ENCODE peak calls at places on chromosomes 7 and 10, in seven cellular contexts. One of them, this sample, is unnamed.

GRCh38 chr7:1242601-1243289 is 10.1 kb downstream of the UNCX start:
- DNase-seq in keratinocyte: no peak
- DNase-seq in AML-193: no peak
- DNase-seq in NCI-H510A treated with DMSO at 0.1 percent for 48 hours: no peak
- DNase-seq in stimulated activated CD4-positive, alpha-beta T cell treated with anti-CD3 and anti-CD28 coated beads, Interleukin-12 subunit alpha, Interleukin-12 subunit beta, amount 100 ng/mL, for 4 hours: no peak
- DNase-seq in neural crest cell: no peak
- DNase-seq in stimulated activated CD8-positive, alpha-beta memory T cell treated with anti-CD3 and anti-CD28 coated beads, Interleukin-15, amount 100 ng/mL, for 24 hours: no peak
- DNase-seq in this sample: no peak

GRCh38 chr10:7853892-7854289 is 35.6 kb downstream of the TAF3 start:
- DNase-seq in stimulated activated CD8-positive, alpha-beta memory T cell treated with anti-CD3 and anti-CD28 coated beads, Interleukin-15, amount 100 ng/mL, for 24 hours: no peak
- DNase-seq in AML-193: no peak
- DNase-seq in keratinocyte: no peak
- DNase-seq in stimulated activated CD4-positive, alpha-beta T cell treated with anti-CD3 and anti-CD28 coated beads, Interleukin-12 subunit alpha, Interleukin-12 subunit beta, amount 100 ng/mL, for 4 hours: no peak
- DNase-seq in neural crest cell: no peak
- DNase-seq in NCI-H510A treated with DMSO at 0.1 percent for 48 hours: no peak
- DNase-seq in this sample: no peak

GRCh38 chr10:124318811-124319210 is 99.9 kb downstream of the OAT start:
- DNase-seq in neural crest cell: no peak
- DNase-seq in stimulated activated CD4-positive, alpha-beta T cell treated with anti-CD3 and anti-CD28 coated beads, Interleukin-12 subunit alpha, Interleukin-12 subunit beta, amount 100 ng/mL, for 4 hours: no peak
- DNase-seq in keratinocyte: no peak
- DNase-seq in AML-193: no peak
- DNase-seq in NCI-H510A treated with DMSO at 0.1 percent for 48 hours: no peak
- DNase-seq in stimulated activated CD8-positive, alpha-beta memory T cell treated with anti-CD3 and anti-CD28 coated beads, Interleukin-15, amount 100 ng/mL, for 24 hours: no peak
- DNase-seq in this sample: peak; percentile 57

GRCh38 chr7:68009716-68010115 is 1013.1 kb downstream of the TYW1 start:
- DNase-seq in neural crest cell: no peak
- DNase-seq in stimulated activated CD8-positive, alpha-beta memory T cell treated with anti-CD3 and anti-CD28 coated beads, Interleukin-15, amount 100 ng/mL, for 24 hours: no peak
- DNase-seq in keratinocyte: peak; percentile 28
- DNase-seq in stimulated activated CD4-positive, alpha-beta T cell treated with anti-CD3 and anti-CD28 coated beads, Interleukin-12 subunit alpha, Interleukin-12 subunit beta, amount 100 ng/mL, for 4 hours: no peak
- DNase-seq in NCI-H510A treated with DMSO at 0.1 percent for 48 hours: no peak
- DNase-seq in AML-193: no peak
- DNase-seq in this sample: no peak

GRCh38 chr7:149423441-149423970 is 37.4 kb downstream of the ZNF777 start:
- DNase-seq in neural crest cell: no peak
- DNase-seq in stimulated activated CD8-positive, alpha-beta memory T cell treated with anti-CD3 and anti-CD28 coated beads, Interleukin-15, amount 100 ng/mL, for 24 hours: no peak
- DNase-seq in stimulated activated CD4-positive, alpha-beta T cell treated with anti-CD3 and anti-CD28 coated beads, Interleukin-12 subunit alpha, Interleukin-12 subunit beta, amount 100 ng/mL, for 4 hours: no peak
- DNase-seq in AML-193: no peak
- DNase-seq in keratinocyte: no peak
- DNase-seq in NCI-H510A treated with DMSO at 0.1 percent for 48 hours: no peak
- DNase-seq in this sample: no peak

GRCh38 chr7:81845628-81846259 is 75.9 kb upstream of the HGF start:
- DNase-seq in neural crest cell: no peak
- DNase-seq in NCI-H510A treated with DMSO at 0.1 percent for 48 hours: no peak
- DNase-seq in keratinocyte: no peak
- DNase-seq in AML-193: peak; percentile 38
- DNase-seq in stimulated activated CD8-positive, alpha-beta memory T cell treated with anti-CD3 and anti-CD28 coated beads, Interleukin-15, amount 100 ng/mL, for 24 hours: no peak
- DNase-seq in stimulated activated CD4-positive, alpha-beta T cell treated with anti-CD3 and anti-CD28 coated beads, Interleukin-12 subunit alpha, Interleukin-12 subunit beta, amount 100 ng/mL, for 4 hours: no peak
- DNase-seq in this sample: no peak

GRCh38 chr10:46557319-46558140 is 1.1 kb upstream of the GPRIN2 start:
- DNase-seq in neural crest cell: peak; percentile 3
- DNase-seq in stimulated activated CD4-positive, alpha-beta T cell treated with anti-CD3 and anti-CD28 coated beads, Interleukin-12 subunit alpha, Interleukin-12 subunit beta, amount 100 ng/mL, for 4 hours: no peak
- DNase-seq in stimulated activated CD8-positive, alpha-beta memory T cell treated with anti-CD3 and anti-CD28 coated beads, Interleukin-15, amount 100 ng/mL, for 24 hours: no peak
- DNase-seq in NCI-H510A treated with DMSO at 0.1 percent for 48 hours: peak; percentile 32
- DNase-seq in AML-193: no peak
- DNase-seq in keratinocyte: no peak
- DNase-seq in this sample: peak; percentile 89

GRCh38 chr7:4208086-4208485 is 474.0 kb upstream of the FOXK1 start:
- DNase-seq in keratinocyte: no peak
- DNase-seq in neural crest cell: no peak
- DNase-seq in NCI-H510A treated with DMSO at 0.1 percent for 48 hours: no peak
- DNase-seq in AML-193: no peak
- DNase-seq in stimulated activated CD8-positive, alpha-beta memory T cell treated with anti-CD3 and anti-CD28 coated beads, Interleukin-15, amount 100 ng/mL, for 24 hours: no peak
- DNase-seq in stimulated activated CD4-positive, alpha-beta T cell treated with anti-CD3 and anti-CD28 coated beads, Interleukin-12 subunit alpha, Interleukin-12 subunit beta, amount 100 ng/mL, for 4 hours: no peak
- DNase-seq in this sample: no peak

GRCh38 chr10:97120370-97120769 is 65.4 kb downstream of the SLIT1 start:
- DNase-seq in AML-193: no peak
- DNase-seq in stimulated activated CD4-positive, alpha-beta T cell treated with anti-CD3 and anti-CD28 coated beads, Interleukin-12 subunit alpha, Interleukin-12 subunit beta, amount 100 ng/mL, for 4 hours: no peak
- DNase-seq in stimulated activated CD8-positive, alpha-beta memory T cell treated with anti-CD3 and anti-CD28 coated beads, Interleukin-15, amount 100 ng/mL, for 24 hours: no peak
- DNase-seq in NCI-H510A treated with DMSO at 0.1 percent for 48 hours: no peak
- DNase-seq in keratinocyte: no peak
- DNase-seq in neural crest cell: no peak
- DNase-seq in this sample: no peak

GRCh38 chr10:123885406-123886164 is 6.0 kb downstream of the CPXM2 start:
- DNase-seq in stimulated activated CD8-positive, alpha-beta memory T cell treated with anti-CD3 and anti-CD28 coated beads, Interleukin-15, amount 100 ng/mL, for 24 hours: no peak
- DNase-seq in neural crest cell: no peak
- DNase-seq in AML-193: no peak
- DNase-seq in NCI-H510A treated with DMSO at 0.1 percent for 48 hours: no peak
- DNase-seq in keratinocyte: no peak
- DNase-seq in stimulated activated CD4-positive, alpha-beta T cell treated with anti-CD3 and anti-CD28 coated beads, Interleukin-12 subunit alpha, Interleukin-12 subunit beta, amount 100 ng/mL, for 4 hours: no peak
- DNase-seq in this sample: no peak

GRCh38 chr10:75042292-75042974 is 69.0 kb upstream of the SAMD8 start:
- DNase-seq in stimulated activated CD4-positive, alpha-beta T cell treated with anti-CD3 and anti-CD28 coated beads, Interleukin-12 subunit alpha, Interleukin-12 subunit beta, amount 100 ng/mL, for 4 hours: no peak
- DNase-seq in NCI-H510A treated with DMSO at 0.1 percent for 48 hours: peak; percentile 32
- DNase-seq in keratinocyte: no peak
- DNase-seq in AML-193: no peak
- DNase-seq in stimulated activated CD8-positive, alpha-beta memory T cell treated with anti-CD3 and anti-CD28 coated beads, Interleukin-15, amount 100 ng/mL, for 24 hours: no peak
- DNase-seq in neural crest cell: no peak
- DNase-seq in this sample: no peak

GRCh38 chr7:92437956-92438491 is 9.3 kb upstream of the GATAD1 start:
- DNase-seq in NCI-H510A treated with DMSO at 0.1 percent for 48 hours: no peak
- DNase-seq in stimulated activated CD8-positive, alpha-beta memory T cell treated with anti-CD3 and anti-CD28 coated beads, Interleukin-15, amount 100 ng/mL, for 24 hours: no peak
- DNase-seq in AML-193: no peak
- DNase-seq in keratinocyte: no peak
- DNase-seq in stimulated activated CD4-positive, alpha-beta T cell treated with anti-CD3 and anti-CD28 coated beads, Interleukin-12 subunit alpha, Interleukin-12 subunit beta, amount 100 ng/mL, for 4 hours: no peak
- DNase-seq in neural crest cell: no peak
- DNase-seq in this sample: no peak

GRCh38 chr10:48251152-48251524 is 23.4 kb downstream of the FRMPD2 start:
- DNase-seq in NCI-H510A treated with DMSO at 0.1 percent for 48 hours: peak; percentile 46
- DNase-seq in stimulated activated CD4-positive, alpha-beta T cell treated with anti-CD3 and anti-CD28 coated beads, Interleukin-12 subunit alpha, Interleukin-12 subunit beta, amount 100 ng/mL, for 4 hours: no peak
- DNase-seq in AML-193: no peak
- DNase-seq in keratinocyte: no peak
- DNase-seq in stimulated activated CD8-positive, alpha-beta memory T cell treated with anti-CD3 and anti-CD28 coated beads, Interleukin-15, amount 100 ng/mL, for 24 hours: no peak
- DNase-seq in neural crest cell: no peak
- DNase-seq in this sample: peak; percentile 59

GRCh38 chr10:63478564-63478963 is 12.8 kb upstream of the JMJD1C start:
- DNase-seq in stimulated activated CD8-positive, alpha-beta memory T cell treated with anti-CD3 and anti-CD28 coated beads, Interleukin-15, amount 100 ng/mL, for 24 hours: no peak
- DNase-seq in neural crest cell: no peak
- DNase-seq in NCI-H510A treated with DMSO at 0.1 percent for 48 hours: no peak
- DNase-seq in stimulated activated CD4-positive, alpha-beta T cell treated with anti-CD3 and anti-CD28 coated beads, Interleukin-12 subunit alpha, Interleukin-12 subunit beta, amount 100 ng/mL, for 4 hours: no peak
- DNase-seq in keratinocyte: no peak
- DNase-seq in AML-193: no peak
- DNase-seq in this sample: no peak

GRCh38 chr10:107341281-107341680 is 176.8 kb upstream of the SORCS1 start:
- DNase-seq in stimulated activated CD8-positive, alpha-beta memory T cell treated with anti-CD3 and anti-CD28 coated beads, Interleukin-15, amount 100 ng/mL, for 24 hours: no peak
- DNase-seq in NCI-H510A treated with DMSO at 0.1 percent for 48 hours: no peak
- DNase-seq in stimulated activated CD4-positive, alpha-beta T cell treated with anti-CD3 and anti-CD28 coated beads, Interleukin-12 subunit alpha, Interleukin-12 subunit beta, amount 100 ng/mL, for 4 hours: no peak
- DNase-seq in keratinocyte: no peak
- DNase-seq in AML-193: no peak
- DNase-seq in neural crest cell: no peak
- DNase-seq in this sample: no peak

GRCh38 chr7:36209814-36210183 is 56.7 kb downstream of the EEPD1 start:
- DNase-seq in keratinocyte: no peak
- DNase-seq in stimulated activated CD4-positive, alpha-beta T cell treated with anti-CD3 and anti-CD28 coated beads, Interleukin-12 subunit alpha, Interleukin-12 subunit beta, amount 100 ng/mL, for 4 hours: no peak
- DNase-seq in stimulated activated CD8-positive, alpha-beta memory T cell treated with anti-CD3 and anti-CD28 coated beads, Interleukin-15, amount 100 ng/mL, for 24 hours: no peak
- DNase-seq in AML-193: no peak
- DNase-seq in NCI-H510A treated with DMSO at 0.1 percent for 48 hours: no peak
- DNase-seq in neural crest cell: no peak
- DNase-seq in this sample: no peak

GRCh38 chr7:87391020-87391701 is 45.7 kb downstream of the CROT start:
- DNase-seq in AML-193: no peak
- DNase-seq in stimulated activated CD8-positive, alpha-beta memory T cell treated with anti-CD3 and anti-CD28 coated beads, Interleukin-15, amount 100 ng/mL, for 24 hours: no peak
- DNase-seq in keratinocyte: no peak
- DNase-seq in stimulated activated CD4-positive, alpha-beta T cell treated with anti-CD3 and anti-CD28 coated beads, Interleukin-12 subunit alpha, Interleukin-12 subunit beta, amount 100 ng/mL, for 4 hours: no peak
- DNase-seq in neural crest cell: no peak
- DNase-seq in NCI-H510A treated with DMSO at 0.1 percent for 48 hours: no peak
- DNase-seq in this sample: no peak

GRCh38 chr10:114073787-114074186 is 30.1 kb downstream of the ADRB1 start:
- DNase-seq in AML-193: peak; percentile 42
- DNase-seq in neural crest cell: no peak
- DNase-seq in stimulated activated CD4-positive, alpha-beta T cell treated with anti-CD3 and anti-CD28 coated beads, Interleukin-12 subunit alpha, Interleukin-12 subunit beta, amount 100 ng/mL, for 4 hours: no peak
- DNase-seq in keratinocyte: no peak
- DNase-seq in NCI-H510A treated with DMSO at 0.1 percent for 48 hours: no peak
- DNase-seq in stimulated activated CD8-positive, alpha-beta memory T cell treated with anti-CD3 and anti-CD28 coated beads, Interleukin-15, amount 100 ng/mL, for 24 hours: no peak
- DNase-seq in this sample: no peak

GRCh38 chr7:15085361-15085760 is 182.8 kb upstream of the DGKB start:
- DNase-seq in NCI-H510A treated with DMSO at 0.1 percent for 48 hours: no peak
- DNase-seq in stimulated activated CD8-positive, alpha-beta memory T cell treated with anti-CD3 and anti-CD28 coated beads, Interleukin-15, amount 100 ng/mL, for 24 hours: no peak
- DNase-seq in neural crest cell: no peak
- DNase-seq in keratinocyte: no peak
- DNase-seq in AML-193: no peak
- DNase-seq in stimulated activated CD4-positive, alpha-beta T cell treated with anti-CD3 and anti-CD28 coated beads, Interleukin-12 subunit alpha, Interleukin-12 subunit beta, amount 100 ng/mL, for 4 hours: no peak
- DNase-seq in this sample: no peak

GRCh38 chr10:35554461-35555056 is 50.6 kb upstream of the GJD4 start:
- DNase-seq in AML-193: no peak
- DNase-seq in stimulated activated CD8-positive, alpha-beta memory T cell treated with anti-CD3 and anti-CD28 coated beads, Interleukin-15, amount 100 ng/mL, for 24 hours: no peak
- DNase-seq in NCI-H510A treated with DMSO at 0.1 percent for 48 hours: peak; percentile 5
- DNase-seq in stimulated activated CD4-positive, alpha-beta T cell treated with anti-CD3 and anti-CD28 coated beads, Interleukin-12 subunit alpha, Interleukin-12 subunit beta, amount 100 ng/mL, for 4 hours: no peak
- DNase-seq in neural crest cell: no peak
- DNase-seq in keratinocyte: no peak
- DNase-seq in this sample: no peak

GRCh38 chr7:94632338-94633024 is 23.5 kb downstream of the SGCE start:
- DNase-seq in NCI-H510A treated with DMSO at 0.1 percent for 48 hours: no peak
- DNase-seq in neural crest cell: no peak
- DNase-seq in stimulated activated CD8-positive, alpha-beta memory T cell treated with anti-CD3 and anti-CD28 coated beads, Interleukin-15, amount 100 ng/mL, for 24 hours: no peak
- DNase-seq in AML-193: no peak
- DNase-seq in keratinocyte: peak; percentile 41
- DNase-seq in stimulated activated CD4-positive, alpha-beta T cell treated with anti-CD3 and anti-CD28 coated beads, Interleukin-12 subunit alpha, Interleukin-12 subunit beta, amount 100 ng/mL, for 4 hours: no peak
- DNase-seq in this sample: no peak

GRCh38 chr10:113056468-113057021 is 106.5 kb downstream of the TCF7L2 start:
- DNase-seq in neural crest cell: no peak
- DNase-seq in stimulated activated CD4-positive, alpha-beta T cell treated with anti-CD3 and anti-CD28 coated beads, Interleukin-12 subunit alpha, Interleukin-12 subunit beta, amount 100 ng/mL, for 4 hours: no peak
- DNase-seq in AML-193: no peak
- DNase-seq in NCI-H510A treated with DMSO at 0.1 percent for 48 hours: no peak
- DNase-seq in stimulated activated CD8-positive, alpha-beta memory T cell treated with anti-CD3 and anti-CD28 coated beads, Interleukin-15, amount 100 ng/mL, for 24 hours: no peak
- DNase-seq in keratinocyte: no peak
- DNase-seq in this sample: no peak

GRCh38 chr7:22671177-22671879 is 55.7 kb upstream of the IL6 start:
- DNase-seq in NCI-H510A treated with DMSO at 0.1 percent for 48 hours: no peak
- DNase-seq in neural crest cell: no peak
- DNase-seq in stimulated activated CD4-positive, alpha-beta T cell treated with anti-CD3 and anti-CD28 coated beads, Interleukin-12 subunit alpha, Interleukin-12 subunit beta, amount 100 ng/mL, for 4 hours: no peak
- DNase-seq in keratinocyte: no peak
- DNase-seq in stimulated activated CD8-positive, alpha-beta memory T cell treated with anti-CD3 and anti-CD28 coated beads, Interleukin-15, amount 100 ng/mL, for 24 hours: no peak
- DNase-seq in AML-193: no peak
- DNase-seq in this sample: no peak

GRCh38 chr7:16594061-16594460 is 51.5 kb downstream of the ANKMY2 start:
- DNase-seq in stimulated activated CD4-positive, alpha-beta T cell treated with anti-CD3 and anti-CD28 coated beads, Interleukin-12 subunit alpha, Interleukin-12 subunit beta, amount 100 ng/mL, for 4 hours: no peak
- DNase-seq in NCI-H510A treated with DMSO at 0.1 percent for 48 hours: no peak
- DNase-seq in neural crest cell: no peak
- DNase-seq in AML-193: no peak
- DNase-seq in stimulated activated CD8-positive, alpha-beta memory T cell treated with anti-CD3 and anti-CD28 coated beads, Interleukin-15, amount 100 ng/mL, for 24 hours: no peak
- DNase-seq in keratinocyte: no peak
- DNase-seq in this sample: no peak

GRCh38 chr10:7583626-7584025 is 83.1 kb downstream of the ITIH5 start:
- DNase-seq in stimulated activated CD8-positive, alpha-beta memory T cell treated with anti-CD3 and anti-CD28 coated beads, Interleukin-15, amount 100 ng/mL, for 24 hours: no peak
- DNase-seq in neural crest cell: no peak
- DNase-seq in stimulated activated CD4-positive, alpha-beta T cell treated with anti-CD3 and anti-CD28 coated beads, Interleukin-12 subunit alpha, Interleukin-12 subunit beta, amount 100 ng/mL, for 4 hours: no peak
- DNase-seq in NCI-H510A treated with DMSO at 0.1 percent for 48 hours: no peak
- DNase-seq in keratinocyte: no peak
- DNase-seq in AML-193: no peak
- DNase-seq in this sample: no peak

GRCh38 chr7:106471686-106472440 is 187.1 kb upstream of the NAMPT start:
- DNase-seq in neural crest cell: no peak
- DNase-seq in NCI-H510A treated with DMSO at 0.1 percent for 48 hours: no peak
- DNase-seq in stimulated activated CD4-positive, alpha-beta T cell treated with anti-CD3 and anti-CD28 coated beads, Interleukin-12 subunit alpha, Interleukin-12 subunit beta, amount 100 ng/mL, for 4 hours: no peak
- DNase-seq in keratinocyte: no peak
- DNase-seq in stimulated activated CD8-positive, alpha-beta memory T cell treated with anti-CD3 and anti-CD28 coated beads, Interleukin-15, amount 100 ng/mL, for 24 hours: no peak
- DNase-seq in AML-193: no peak
- DNase-seq in this sample: no peak

GRCh38 chr10:77290528-77291155 is 347.0 kb downstream of the KCNMA1 start:
- DNase-seq in neural crest cell: no peak
- DNase-seq in NCI-H510A treated with DMSO at 0.1 percent for 48 hours: no peak
- DNase-seq in stimulated activated CD8-positive, alpha-beta memory T cell treated with anti-CD3 and anti-CD28 coated beads, Interleukin-15, amount 100 ng/mL, for 24 hours: no peak
- DNase-seq in stimulated activated CD4-positive, alpha-beta T cell treated with anti-CD3 and anti-CD28 coated beads, Interleukin-12 subunit alpha, Interleukin-12 subunit beta, amount 100 ng/mL, for 4 hours: no peak
- DNase-seq in AML-193: no peak
- DNase-seq in keratinocyte: peak; percentile 32
- DNase-seq in this sample: no peak

GRCh38 chr10:100653957-100654834 is 91.2 kb upstream of the PAX2 start:
- DNase-seq in NCI-H510A treated with DMSO at 0.1 percent for 48 hours: no peak
- DNase-seq in stimulated activated CD4-positive, alpha-beta T cell treated with anti-CD3 and anti-CD28 coated beads, Interleukin-12 subunit alpha, Interleukin-12 subunit beta, amount 100 ng/mL, for 4 hours: peak; percentile 53
- DNase-seq in AML-193: no peak
- DNase-seq in stimulated activated CD8-positive, alpha-beta memory T cell treated with anti-CD3 and anti-CD28 coated beads, Interleukin-15, amount 100 ng/mL, for 24 hours: no peak
- DNase-seq in keratinocyte: no peak
- DNase-seq in neural crest cell: peak; percentile 43
- DNase-seq in this sample: no peak

GRCh38 chr7:6346581-6346980 is 74.2 kb upstream of the CYTH3 start:
- DNase-seq in keratinocyte: no peak
- DNase-seq in AML-193: no peak
- DNase-seq in NCI-H510A treated with DMSO at 0.1 percent for 48 hours: peak; percentile 20
- DNase-seq in neural crest cell: no peak
- DNase-seq in stimulated activated CD8-positive, alpha-beta memory T cell treated with anti-CD3 and anti-CD28 coated beads, Interleukin-15, amount 100 ng/mL, for 24 hours: no peak
- DNase-seq in stimulated activated CD4-positive, alpha-beta T cell treated with anti-CD3 and anti-CD28 coated beads, Interleukin-12 subunit alpha, Interleukin-12 subunit beta, amount 100 ng/mL, for 4 hours: no peak
- DNase-seq in this sample: no peak

GRCh38 chr7:2195403-2196246 is 37.1 kb downstream of the MAD1L1 start:
- DNase-seq in neural crest cell: no peak
- DNase-seq in NCI-H510A treated with DMSO at 0.1 percent for 48 hours: peak; percentile 90
- DNase-seq in keratinocyte: peak; percentile 48
- DNase-seq in AML-193: no peak
- DNase-seq in stimulated activated CD4-positive, alpha-beta T cell treated with anti-CD3 and anti-CD28 coated beads, Interleukin-12 subunit alpha, Interleukin-12 subunit beta, amount 100 ng/mL, for 4 hours: no peak
- DNase-seq in stimulated activated CD8-positive, alpha-beta memory T cell treated with anti-CD3 and anti-CD28 coated beads, Interleukin-15, amount 100 ng/mL, for 24 hours: no peak
- DNase-seq in this sample: no peak

GRCh38 chr7:155357573-155358041 is 59.9 kb downstream of the INSIG1 start:
- DNase-seq in neural crest cell: no peak
- DNase-seq in stimulated activated CD8-positive, alpha-beta memory T cell treated with anti-CD3 and anti-CD28 coated beads, Interleukin-15, amount 100 ng/mL, for 24 hours: no peak
- DNase-seq in stimulated activated CD4-positive, alpha-beta T cell treated with anti-CD3 and anti-CD28 coated beads, Interleukin-12 subunit alpha, Interleukin-12 subunit beta, amount 100 ng/mL, for 4 hours: no peak
- DNase-seq in keratinocyte: no peak
- DNase-seq in AML-193: peak; percentile 98
- DNase-seq in NCI-H510A treated with DMSO at 0.1 percent for 48 hours: no peak
- DNase-seq in this sample: no peak

GRCh38 chr7:41148521-41148951 is 554.4 kb downstream of the INHBA start:
- DNase-seq in stimulated activated CD4-positive, alpha-beta T cell treated with anti-CD3 and anti-CD28 coated beads, Interleukin-12 subunit alpha, Interleukin-12 subunit beta, amount 100 ng/mL, for 4 hours: no peak
- DNase-seq in keratinocyte: peak; percentile 59
- DNase-seq in neural crest cell: no peak
- DNase-seq in NCI-H510A treated with DMSO at 0.1 percent for 48 hours: peak; percentile 5
- DNase-seq in stimulated activated CD8-positive, alpha-beta memory T cell treated with anti-CD3 and anti-CD28 coated beads, Interleukin-15, amount 100 ng/mL, for 24 hours: no peak
- DNase-seq in AML-193: no peak
- DNase-seq in this sample: no peak

GRCh38 chr7:90817846-90818245 is 221.7 kb downstream of the CDK14 start:
- DNase-seq in keratinocyte: no peak
- DNase-seq in stimulated activated CD8-positive, alpha-beta memory T cell treated with anti-CD3 and anti-CD28 coated beads, Interleukin-15, amount 100 ng/mL, for 24 hours: no peak
- DNase-seq in NCI-H510A treated with DMSO at 0.1 percent for 48 hours: no peak
- DNase-seq in AML-193: no peak
- DNase-seq in stimulated activated CD4-positive, alpha-beta T cell treated with anti-CD3 and anti-CD28 coated beads, Interleukin-12 subunit alpha, Interleukin-12 subunit beta, amount 100 ng/mL, for 4 hours: no peak
- DNase-seq in neural crest cell: no peak
- DNase-seq in this sample: no peak

GRCh38 chr7:149773446-149774236 is at the start of gene ZNF467:
- DNase-seq in stimulated activated CD4-positive, alpha-beta T cell treated with anti-CD3 and anti-CD28 coated beads, Interleukin-12 subunit alpha, Interleukin-12 subunit beta, amount 100 ng/mL, for 4 hours: peak; percentile 29
- DNase-seq in stimulated activated CD8-positive, alpha-beta memory T cell treated with anti-CD3 and anti-CD28 coated beads, Interleukin-15, amount 100 ng/mL, for 24 hours: no peak
- DNase-seq in keratinocyte: no peak
- DNase-seq in AML-193: peak; percentile 26
- DNase-seq in NCI-H510A treated with DMSO at 0.1 percent for 48 hours: peak; percentile 6
- DNase-seq in neural crest cell: no peak
- DNase-seq in this sample: no peak

This sample was measured in osteocyte.